ENCODE peak calls at places on chromosome 14, in eight cellular contexts. S, L, K, O, B, W, G and Y are unnamed samples.

GRCh38 chr14:68501621-68502052 is 291.2 kb downstream of the ZFP36L1 start:
- DNase-seq in K (no peak), S (no peak), B (no peak), W (peak), G (peak), O (no peak), L (no peak), Y (no peak)

GRCh38 chr14:101731187-101732080 is 30.1 kb upstream of the PPP2R5C start:
- DNase-seq in G (peak), O (peak), L (peak), S (peak), B (no peak), K (peak), W (peak), Y (peak)

GRCh38 chr14:99541677-99542470 is 60.7 kb downstream of the CCNK start:
- DNase-seq in B (no peak), O (no peak), W (no peak), S (no peak), K (no peak), G (no peak), L (no peak), Y (no peak)

GRCh38 chr14:67620217-67620789 is 583 bp downstream of the ARG2 start:
- DNase-seq in S (peak), O (no peak), K (no peak), G (peak), B (no peak), L (peak), W (peak), Y (no peak)

GRCh38 chr14:46048127-46048526 is 603.5 kb downstream of the RPL10L start:
- DNase-seq in W (no peak), G (no peak), L (peak), B (peak), S (peak), K (peak), O (peak), Y (no peak)

GRCh38 chr14:69547701-69548348 is 26.8 kb downstream of the CCDC177 start:
- DNase-seq in B (peak), O (no peak), W (no peak), S (no peak), K (peak), G (no peak), L (peak), Y (no peak)

GRCh38 chr14:67798731-67799130 is 17.7 kb downstream of the ZFYVE26 start:
- DNase-seq in B (no peak), O (no peak), G (no peak), S (no peak), K (no peak), L (no peak), W (no peak), Y (no peak)

GRCh38 chr14:98198385-98198784 is 1073.6 kb downstream of the BCL11B start:
- DNase-seq in K (no peak), O (no peak), B (no peak), W (no peak), S (peak), L (no peak), G (no peak), Y (no peak)

GRCh38 chr14:66233571-66233970 is 252.6 kb upstream of the CCDC196 start:
- DNase-seq in S (no peak), L (no peak), B (no peak), O (no peak), K (no peak), G (no peak), W (no peak), Y (no peak)

GRCh38 chr14:104250175-104250574 is 111.8 kb downstream of the KIF26A start:
- DNase-seq in K (no peak), O (no peak), S (no peak), L (peak), W (no peak), G (no peak), B (no peak), Y (no peak)

GRCh38 chr14:99654235-99655000 is 9.5 kb downstream of the HHIPL1 start:
- DNase-seq in K (peak), B (no peak), W (peak), G (no peak), L (no peak), S (peak), O (peak), Y (no peak)

DNA sequence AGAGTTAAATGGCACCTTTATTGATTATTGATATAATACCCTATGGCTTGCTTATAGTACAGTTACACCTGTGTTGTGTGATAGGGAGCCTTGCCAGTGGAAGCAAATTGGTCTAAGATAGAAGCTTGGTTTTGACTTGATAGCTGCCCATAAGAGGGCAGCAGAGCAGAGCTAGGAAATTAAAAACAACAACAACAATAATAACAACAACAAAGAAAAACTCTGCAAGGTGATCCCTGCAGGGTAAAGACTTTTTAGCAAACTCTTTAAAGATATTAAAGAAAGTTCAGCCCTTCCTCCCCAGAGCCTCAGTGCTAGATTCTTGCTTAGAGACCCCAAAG is 18.0 kb upstream of the RNASE10 start:
- DNase-seq in L (no peak), S (no peak), W (no peak), K (no peak), O (no peak), B (no peak), G (no peak), Y (no peak)
- TF ChIP-seq CTCF in L (peak), S (peak), W (no peak), K (peak), O (no peak), B (no peak), G (no peak), Y (no peak)

GRCh38 chr14:22598896-22599244 is 770 bp downstream of the ABHD4 start:
- DNase-seq in L (no peak), K (peak), O (peak), G (no peak), W (peak), B (no peak), S (peak), Y (no peak)
- TF ChIP-seq CTCF in L (peak), K (peak), O (peak), G (no peak), W (peak), B (peak), S (peak), Y (peak)

DNA sequence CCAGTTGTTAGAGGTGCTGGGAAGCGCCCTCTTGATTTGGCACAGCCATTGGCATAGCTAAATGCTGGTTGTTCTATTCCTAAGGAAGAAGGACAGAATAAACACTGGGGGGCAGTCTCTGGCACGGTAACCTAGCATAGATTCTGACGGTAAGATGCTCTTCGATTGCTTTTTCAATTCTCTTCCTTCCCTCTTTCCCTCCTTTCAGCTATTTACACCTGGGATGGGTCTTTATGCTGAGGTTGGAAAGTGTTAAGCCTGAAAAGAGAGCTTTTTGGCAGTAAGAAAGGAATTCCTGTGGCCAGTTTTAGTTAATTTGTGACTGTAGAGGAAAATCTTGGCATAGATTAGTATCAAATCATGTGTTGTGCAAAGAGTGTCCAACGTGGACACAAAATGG is 162.8 kb downstream of the SNAPC1 start:
- DNase-seq in S (peak), K (no peak), W (no peak), B (no peak), L (peak), G (no peak), O (peak), Y (no peak)
- TF ChIP-seq CTCF in S (peak), K (no peak), W (peak), B (peak), L (peak), G (no peak), O (peak), Y (peak)

GRCh38 chr14:30440986-30441385 is 118.0 kb upstream of the G2E3 start:
- DNase-seq in L (no peak), K (peak), O (peak), W (no peak), S (no peak), B (no peak), G (no peak), Y (no peak)

GRCh38 chr14:30445394-30445793 is 113.6 kb upstream of the G2E3 start:
- DNase-seq in K (no peak), W (no peak), O (no peak), G (no peak), S (no peak), L (no peak), B (no peak), Y (no peak)

GRCh38 chr14:30444451-30444850 is 114.5 kb upstream of the G2E3 start:
- DNase-seq in W (no peak), B (no peak), G (no peak), S (no peak), K (no peak), O (no peak), L (no peak), Y (no peak)

GRCh38 chr14:30445852-30446251 is 113.1 kb upstream of the G2E3 start:
- DNase-seq in B (no peak), G (no peak), L (no peak), W (no peak), S (no peak), O (no peak), K (no peak), Y (no peak)

GRCh38 chr14:30443368-30444007 is 115.5 kb upstream of the G2E3 start:
- DNase-seq in S (peak), B (no peak), G (no peak), L (no peak), W (no peak), K (peak), O (peak), Y (no peak)
- TF ChIP-seq CTCF in S (peak), B (peak), G (no peak), L (peak), W (peak), K (peak), O (peak), Y (peak)